ENCODE peak calls at places on chromosomes 2 and 18, in nine cellular contexts. N is A549, P is K562, M is lower leg skin, S is uterus, I is IMR-90, L is body of pancreas, K is prostate gland, D is transverse colon. G is an unnamed sample.
A peak's percentile ranks its signal among the peaks of the same experiment; 100 is the strongest.

GRCh38 chr18:26911840-26912239 is 46.3 kb upstream of the AQP4 start:
- DNase-seq in N (no peak), P (no peak), M (no peak), S (no peak), I (no peak), L (no peak), K (no peak), D (no peak), G (no peak)

GRCh38 chr2:110115291-110116032 is at the start of gene MALL:
- DNase-seq in N (peak; percentile 82), P (no peak), M (no peak), S (no peak), I (no peak), L (peak; percentile 56), K (peak; percentile 62), D (peak; percentile 74), G (peak; percentile 83)

GRCh38 chr2:20351555-20352229 is 1.0 kb upstream of the PUM2 start:
- DNase-seq in N (peak; percentile 25), P (no peak), M (no peak), S (no peak), I (no peak), L (peak; percentile 69), K (peak; percentile 68), D (no peak), G (peak; percentile 92)

GRCh38 chr18:66410692-66411091 is 193.2 kb downstream of the CDH19 start:
- DNase-seq in N (no peak), P (no peak), M (no peak), S (no peak), I (no peak), L (no peak), K (no peak), D (no peak), G (no peak)

GRCh38 chr2:96415684-96416083 is 80.1 kb downstream of the NCAPH start:
- DNase-seq in N (no peak), P (no peak), M (no peak), S (no peak), I (no peak), L (no peak), K (no peak), D (no peak), G (no peak)

GRCh38 chr2:152781210-152781609 is 62.8 kb downstream of the ARL6IP6 start:
- DNase-seq in N (no peak), P (no peak), M (no peak), S (no peak), I (no peak), L (no peak), K (peak; percentile 9), D (no peak), G (no peak)

GRCh38 chr2:53933329-53933728 is 37.5 kb downstream of the PSME4 start:
- DNase-seq in N (no peak), P (no peak), M (no peak), S (no peak), I (no peak), L (no peak), K (no peak), D (no peak), G (no peak)

GRCh38 chr18:12639990-12640880 is 17.7 kb downstream of the SPIRE1 start:
- DNase-seq in N (peak; percentile 81), P (peak; percentile 62), M (no peak), S (no peak), I (peak; percentile 87), L (no peak), K (no peak), D (no peak), G (no peak)

GRCh38 chr2:43083278-43083677 is 143.1 kb downstream of the ZFP36L2 start:
- DNase-seq in N (no peak), P (no peak), M (no peak), S (peak; percentile 70), I (no peak), L (no peak), K (no peak), D (no peak), G (no peak)
- H3K4me3 ChIP-seq in N (no peak overlapping the region), P (no peak overlapping the region), M (no peak overlapping the region), S (no peak overlapping the region), I (no peak overlapping the region), L (no peak overlapping the region), K (no peak overlapping the region), D (no peak overlapping the region), G (no peak overlapping the region)

GRCh38 chr2:46963961-46964673 is 48.5 kb upstream of the MCFD2 start:
- DNase-seq in N (no peak), P (no peak), M (no peak), S (no peak), I (no peak), L (no peak), K (no peak), D (no peak), G (no peak)

GRCh38 chr2:46964835-46965560 is 49.4 kb upstream of the MCFD2 start:
- DNase-seq in N (peak; percentile 48), P (no peak), M (no peak), S (no peak), I (no peak), L (no peak), K (peak; percentile 72), D (no peak), G (no peak)

GRCh38 chr2:46962751-46963150 is 47.1 kb upstream of the MCFD2 start:
- DNase-seq in N (no peak), P (no peak), M (no peak), S (no peak), I (no peak), L (no peak), K (no peak), D (no peak), G (no peak)

GRCh38 chr2:46960618-46961017 is 45.0 kb upstream of the MCFD2 start:
- DNase-seq in N (no peak), P (no peak), M (no peak), S (no peak), I (no peak), L (no peak), K (no peak), D (no peak), G (no peak)

DNA sequence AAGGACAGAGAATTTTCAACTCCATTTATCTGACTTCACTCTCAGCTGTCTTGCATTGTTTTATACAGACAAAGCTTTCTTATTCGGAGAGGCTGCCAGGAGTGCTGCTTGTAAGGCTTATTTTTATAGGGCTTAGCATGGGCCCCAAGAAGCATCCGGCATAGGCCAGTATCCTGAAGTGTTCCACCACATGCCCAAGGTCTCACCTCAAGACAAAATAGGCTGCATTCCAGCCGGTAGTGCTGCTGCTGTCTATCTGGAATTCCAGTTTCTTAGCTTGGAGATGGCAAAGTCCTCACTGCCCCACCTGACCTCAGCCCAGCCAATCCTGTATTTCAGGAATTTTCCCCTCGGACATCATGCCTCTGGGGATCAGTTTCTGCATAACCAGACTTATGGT is 47.6 kb upstream of the MCFD2 start:
- DNase-seq in N (no peak), P (no peak), M (no peak), S (no peak), I (no peak), L (no peak), K (no peak), D (no peak), G (no peak)
- TF ChIP-seq POLR2A in N (no peak), P (no peak), M (no peak), S (no peak), I (no peak), L (no peak), K (no peak), D (no peak), G (no peak)

DNA sequence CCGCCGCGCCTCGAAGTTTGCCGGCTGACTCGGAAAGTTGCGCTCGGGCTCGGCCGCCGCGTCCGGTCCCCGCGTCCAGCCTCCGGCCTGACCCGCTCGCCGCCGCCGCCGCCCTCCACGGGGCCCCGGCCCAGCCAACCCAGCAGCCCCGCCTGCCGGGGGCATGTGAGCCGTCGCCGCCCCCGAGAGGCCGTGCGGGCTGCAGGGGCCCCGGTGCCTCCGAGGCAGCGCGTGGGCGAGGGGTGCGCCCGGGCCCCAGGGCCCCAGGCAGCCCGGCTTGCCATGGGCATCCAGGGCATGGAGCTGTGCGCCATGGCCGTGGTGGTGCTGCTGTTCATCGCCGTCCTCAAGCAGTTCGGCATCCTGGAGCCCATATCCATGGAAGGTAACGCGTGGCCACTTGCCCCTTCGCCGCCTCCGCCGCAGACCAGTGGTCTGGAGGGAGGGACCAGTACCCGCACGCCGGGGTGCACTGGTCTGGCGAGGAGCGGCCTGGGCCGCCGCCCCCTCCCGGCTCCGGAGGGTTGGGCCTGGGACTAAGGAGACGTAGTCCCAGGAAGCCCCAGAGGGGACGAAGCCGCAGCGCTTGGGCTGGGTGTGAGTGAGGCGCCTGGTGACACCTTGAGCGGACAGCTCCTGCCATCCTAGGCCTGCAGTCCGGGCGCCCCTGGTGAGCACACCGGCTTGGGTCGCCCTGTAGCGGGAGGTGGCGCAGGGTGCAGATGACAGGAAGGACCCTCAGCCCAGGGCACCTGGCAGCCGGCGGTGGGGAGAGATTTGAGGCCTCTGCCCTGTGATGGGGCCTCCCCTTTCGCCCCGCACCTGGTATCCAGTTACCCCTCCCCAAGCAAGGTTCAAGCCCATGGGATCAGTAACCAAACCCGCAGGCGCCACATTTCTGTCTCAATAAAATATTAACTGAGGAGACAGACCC is 49.9 kb downstream of the KCNIP3 start:
- DNase-seq in N (no peak), P (peak; percentile 15), M (no peak), S (peak; percentile 41), I (no peak), L (peak; percentile 28), K (no peak), D (no peak), G (no peak)
- H3K4me3 ChIP-seq in N (peak overlapping the region; percentile 62), P (peak overlapping the region; percentile 18), M (peak overlapping the region; percentile 27), S (peak overlapping the region; percentile 30), I (peak overlapping the region; percentile 52), L (no peak overlapping the region), K (peak overlapping the region; percentile 44), D (peak overlapping the region; percentile 38), G (peak overlapping the region; percentile 85)

GRCh38 chr2:70133521-70134348 is 46.5 kb downstream of the PCBP1 start:
- DNase-seq in N (no peak), P (peak; percentile 47), M (no peak), S (no peak), I (no peak), L (no peak), K (no peak), D (no peak), G (no peak)

GRCh38 chr2:70133127-70133452 is 45.8 kb downstream of the PCBP1 start:
- DNase-seq in N (no peak), P (no peak), M (no peak), S (no peak), I (no peak), L (no peak), K (no peak), D (no peak), G (no peak)

GRCh38 chr2:70127920-70128444 is 40.7 kb downstream of the PCBP1 start:
- DNase-seq in N (no peak), P (peak; percentile 50), M (no peak), S (no peak), I (no peak), L (no peak), K (no peak), D (no peak), G (no peak)

DNA sequence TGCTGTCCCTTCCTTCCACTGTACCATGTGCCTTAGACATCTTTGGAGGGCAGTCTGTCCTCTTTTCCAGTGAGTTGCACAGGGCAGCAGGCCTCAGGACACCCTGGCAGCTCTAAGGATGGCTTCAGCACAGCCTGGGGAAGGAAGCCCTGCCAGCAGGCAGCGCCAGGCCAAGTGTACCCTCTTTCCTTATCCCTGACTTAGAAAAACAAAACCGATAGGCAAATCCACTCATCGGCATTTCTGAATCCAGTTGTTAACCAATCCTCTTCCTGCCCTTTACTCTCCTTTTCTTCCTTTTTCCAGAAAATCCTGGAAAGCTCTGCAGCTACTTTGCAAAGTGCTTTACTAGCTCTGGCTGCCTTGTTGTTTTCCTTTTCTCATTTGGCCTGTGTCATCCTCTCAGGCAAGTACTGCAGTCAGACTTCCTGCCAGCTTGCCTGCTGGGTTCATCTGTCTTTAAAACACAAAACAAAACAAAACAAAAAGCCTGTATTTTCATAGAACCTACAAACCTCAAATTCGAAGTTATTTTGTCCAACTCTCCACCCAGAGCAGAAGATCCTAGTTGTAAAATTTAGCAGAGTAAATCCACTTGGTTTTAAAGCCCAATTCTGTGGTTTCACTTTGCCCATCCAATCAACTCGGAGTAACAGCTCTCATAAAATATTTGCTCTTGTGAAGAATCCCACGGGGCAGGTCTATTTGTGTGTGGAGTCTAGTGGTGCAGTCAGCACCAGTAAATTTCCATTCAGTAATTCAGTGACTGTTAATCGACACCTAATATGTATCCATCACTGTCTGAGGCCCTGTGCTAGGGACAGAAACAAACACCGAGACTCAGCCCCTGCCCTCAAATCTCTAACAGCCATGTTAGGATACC is 45.2 kb downstream of the PCBP1 start:
- DNase-seq in N (peak; percentile 68), P (peak; percentile 64), M (peak; percentile 58), S (no peak), I (peak; percentile 63), L (peak; percentile 64), K (peak; percentile 66), D (peak; percentile 47), G (no peak)
- TF ChIP-seq POLR2A in N (no peak), P (peak; percentile 62), M (no peak), S (no peak), I (no peak), L (no peak), K (peak; percentile 71), D (peak; percentile 52), G (no peak)

G was measured in esophagus muscularis mucosa.